ENCODE peak calls at places on chromosome 17, in five cellular contexts. One of them, this sample, is unnamed.

GRCh38 chr17:4375039-4375748 is 8.7 kb upstream of the UBE2G1 start:
- DNase-seq in cardiac septum: no peak
- DNase-seq in stimulated activated CD4-positive, alpha-beta T cell treated with anti-CD3 and anti-CD28 coated beads, Interleukin-4, amount 100 ng/mL, for 48 hours: peak; percentile 44
- DNase-seq in fibroblast of the aortic adventitia: no peak
- DNase-seq in dorsolateral prefrontal cortex: no peak
- DNase-seq in this sample: peak; percentile 10

GRCh38 chr17:17837380-17837821 is 615 bp upstream of the SREBF1 start:
- DNase-seq in dorsolateral prefrontal cortex: no peak
- DNase-seq in fibroblast of the aortic adventitia: peak; percentile 90
- DNase-seq in stimulated activated CD4-positive, alpha-beta T cell treated with anti-CD3 and anti-CD28 coated beads, Interleukin-4, amount 100 ng/mL, for 48 hours: no peak
- DNase-seq in cardiac septum: no peak
- DNase-seq in this sample: peak; percentile 79

GRCh38 chr17:70588003-70588402 is 418.7 kb downstream of the KCNJ2 start:
- DNase-seq in stimulated activated CD4-positive, alpha-beta T cell treated with anti-CD3 and anti-CD28 coated beads, Interleukin-4, amount 100 ng/mL, for 48 hours: no peak
- DNase-seq in dorsolateral prefrontal cortex: no peak
- DNase-seq in fibroblast of the aortic adventitia: no peak
- DNase-seq in cardiac septum: no peak
- DNase-seq in this sample: no peak

GRCh38 chr17:5705081-5705875 is 121.0 kb upstream of the NLRP1 start:
- DNase-seq in fibroblast of the aortic adventitia: peak; percentile 8
- DNase-seq in dorsolateral prefrontal cortex: no peak
- DNase-seq in stimulated activated CD4-positive, alpha-beta T cell treated with anti-CD3 and anti-CD28 coated beads, Interleukin-4, amount 100 ng/mL, for 48 hours: peak; percentile 5
- DNase-seq in cardiac septum: no peak
- DNase-seq in this sample: no peak

GRCh38 chr17:57987582-57988300 is at the start of gene VEZF1:
- DNase-seq in fibroblast of the aortic adventitia: peak; percentile 44
- DNase-seq in cardiac septum: peak; percentile 89
- DNase-seq in stimulated activated CD4-positive, alpha-beta T cell treated with anti-CD3 and anti-CD28 coated beads, Interleukin-4, amount 100 ng/mL, for 48 hours: peak; percentile 72
- DNase-seq in dorsolateral prefrontal cortex: peak; percentile 60
- DNase-seq in this sample: peak; percentile 87

GRCh38 chr17:81337449-81337848 is 42.3 kb upstream of the SLC38A10 start:
- DNase-seq in dorsolateral prefrontal cortex: no peak
- DNase-seq in stimulated activated CD4-positive, alpha-beta T cell treated with anti-CD3 and anti-CD28 coated beads, Interleukin-4, amount 100 ng/mL, for 48 hours: no peak
- DNase-seq in fibroblast of the aortic adventitia: no peak
- DNase-seq in cardiac septum: no peak
- DNase-seq in this sample: peak; percentile 10

GRCh38 chr17:33927732-33928133 is 327.4 kb upstream of the CCL2 start:
- DNase-seq in stimulated activated CD4-positive, alpha-beta T cell treated with anti-CD3 and anti-CD28 coated beads, Interleukin-4, amount 100 ng/mL, for 48 hours: no peak
- DNase-seq in cardiac septum: no peak
- DNase-seq in fibroblast of the aortic adventitia: no peak
- DNase-seq in dorsolateral prefrontal cortex: no peak
- DNase-seq in this sample: no peak

GRCh38 chr17:73342057-73342522 is 30.3 kb upstream of the CDC42EP4 start:
- DNase-seq in dorsolateral prefrontal cortex: peak; percentile 94
- DNase-seq in fibroblast of the aortic adventitia: peak; percentile 91
- DNase-seq in stimulated activated CD4-positive, alpha-beta T cell treated with anti-CD3 and anti-CD28 coated beads, Interleukin-4, amount 100 ng/mL, for 48 hours: no peak
- DNase-seq in cardiac septum: peak; percentile 84
- DNase-seq in this sample: peak; percentile 82

GRCh38 chr17:2087597-2088211 is 32.8 kb downstream of the HIC1 start:
- DNase-seq in cardiac septum: no peak
- DNase-seq in stimulated activated CD4-positive, alpha-beta T cell treated with anti-CD3 and anti-CD28 coated beads, Interleukin-4, amount 100 ng/mL, for 48 hours: peak; percentile 34
- DNase-seq in dorsolateral prefrontal cortex: peak; percentile 32
- DNase-seq in fibroblast of the aortic adventitia: peak; percentile 71
- DNase-seq in this sample: peak; percentile 64

GRCh38 chr17:76558210-76559095 is 18.6 kb downstream of the PRCD start:
- DNase-seq in cardiac septum: no peak
- DNase-seq in fibroblast of the aortic adventitia: peak; percentile 53
- DNase-seq in dorsolateral prefrontal cortex: no peak
- DNase-seq in stimulated activated CD4-positive, alpha-beta T cell treated with anti-CD3 and anti-CD28 coated beads, Interleukin-4, amount 100 ng/mL, for 48 hours: no peak
- DNase-seq in this sample: no peak

GRCh38 chr17:32445497-32445896 is 1.2 kb downstream of the PSMD11 start:
- DNase-seq in cardiac septum: no peak
- DNase-seq in stimulated activated CD4-positive, alpha-beta T cell treated with anti-CD3 and anti-CD28 coated beads, Interleukin-4, amount 100 ng/mL, for 48 hours: no peak
- DNase-seq in dorsolateral prefrontal cortex: no peak
- DNase-seq in fibroblast of the aortic adventitia: no peak
- DNase-seq in this sample: no peak

GRCh38 chr17:34568953-34569352 is 10.4 kb upstream of the TMEM132E start:
- DNase-seq in fibroblast of the aortic adventitia: no peak
- DNase-seq in cardiac septum: no peak
- DNase-seq in stimulated activated CD4-positive, alpha-beta T cell treated with anti-CD3 and anti-CD28 coated beads, Interleukin-4, amount 100 ng/mL, for 48 hours: no peak
- DNase-seq in dorsolateral prefrontal cortex: no peak
- DNase-seq in this sample: no peak

GRCh38 chr17:78450696-78451344 is 72.4 kb downstream of the PGS1 start:
- DNase-seq in stimulated activated CD4-positive, alpha-beta T cell treated with anti-CD3 and anti-CD28 coated beads, Interleukin-4, amount 100 ng/mL, for 48 hours: no peak
- DNase-seq in dorsolateral prefrontal cortex: no peak
- DNase-seq in fibroblast of the aortic adventitia: no peak
- DNase-seq in cardiac septum: no peak
- DNase-seq in this sample: no peak

GRCh38 chr17:72614476-72614870 is 478.0 kb downstream of the SLC39A11 start:
- DNase-seq in stimulated activated CD4-positive, alpha-beta T cell treated with anti-CD3 and anti-CD28 coated beads, Interleukin-4, amount 100 ng/mL, for 48 hours: no peak
- DNase-seq in dorsolateral prefrontal cortex: no peak
- DNase-seq in fibroblast of the aortic adventitia: no peak
- DNase-seq in cardiac septum: no peak
- DNase-seq in this sample: no peak

GRCh38 chr17:17376362-17376761 is 73.2 kb downstream of the NT5M start:
- DNase-seq in dorsolateral prefrontal cortex: no peak
- DNase-seq in cardiac septum: no peak
- DNase-seq in fibroblast of the aortic adventitia: peak; percentile 48
- DNase-seq in stimulated activated CD4-positive, alpha-beta T cell treated with anti-CD3 and anti-CD28 coated beads, Interleukin-4, amount 100 ng/mL, for 48 hours: no peak
- DNase-seq in this sample: no peak

This sample was measured in heart left ventricle.